ENCODE peak calls at places on chromosomes 13 and 19, in four cellular contexts. U is omental fat pad; B is C1 segment of cervical spinal cord; N is CD4-positive, alpha-beta memory T cell. D is an unnamed sample.

GRCh38 chr19:51103811-51104470 is 4.3 kb downstream of the CTU1 start:
- DNase-seq in N (no peak), B (no peak), U (no peak), D (no peak)

GRCh38 chr19:1247747-1248453 is 483 bp upstream of the MIDN start:
- DNase-seq in N (peak; percentile 72), B (no peak), U (no peak), D (peak; percentile 76)

GRCh38 chr13:44263920-44264610 is 109.6 kb upstream of the SERP2 start:
- DNase-seq in U (no peak), B (no peak), N (no peak), D (no peak)

GRCh38 chr13:67023088-67023893 is 206.8 kb downstream of the PCDH9 start:
- DNase-seq in U (no peak), N (no peak), B (no peak), D (no peak)

GRCh38 chr19:38993271-38993670 is 17.7 kb upstream of the FBXO17 start:
- DNase-seq in N (no peak), B (no peak), U (no peak), D (no peak)

GRCh38 chr19:35856001-35856400 is 710 bp upstream of the KIRREL2 start:
- DNase-seq in B (no peak), N (no peak), U (no peak), D (no peak)

GRCh38 chr13:96781141-96781540 is 213.1 kb downstream of the OXGR1 start:
- DNase-seq in B (no peak), N (no peak), U (no peak), D (no peak)

GRCh38 chr19:408441-409005 is 424 bp downstream of the C2CD4C start:
- DNase-seq in N (no peak), U (no peak), B (no peak), D (no peak)

GRCh38 chr13:60335531-60335930 is 61.5 kb upstream of the TDRD3 start:
- DNase-seq in B (no peak), U (no peak), N (no peak), D (no peak)

GRCh38 chr13:74409551-74409950 is 275.3 kb upstream of the KLF12 start:
- DNase-seq in U (no peak), N (no peak), B (no peak), D (no peak)

GRCh38 chr19:53907193-53907581 is 1.9 kb upstream of the CACNG7 start:
- DNase-seq in U (no peak), N (no peak), B (no peak), D (no peak)

GRCh38 chr19:46076951-46077814 is 36.4 kb upstream of the IGFL4 start:
- DNase-seq in B (no peak), U (no peak), N (no peak), D (no peak)

GRCh38 chr19:48715681-48716171 is 3.8 kb downstream of the MAMSTR start:
- DNase-seq in N (no peak), U (no peak), B (no peak), D (no peak)

GRCh38 chr13:50991624-50992610 is 82.3 kb downstream of the RNASEH2B start:
- DNase-seq in U (no peak), N (peak; percentile 3), B (no peak), D (peak; percentile 78)

GRCh38 chr13:73698859-73699258 is 435.3 kb downstream of the KLF12 start:
- DNase-seq in N (no peak), B (no peak), U (no peak), D (no peak)

GRCh38 chr19:15195987-15196682 is 4.7 kb downstream of the NOTCH3 start:
- DNase-seq in N (no peak), U (no peak), B (no peak), D (no peak)

GRCh38 chr19:44955500-44956439 is 590 bp downstream of the CLPTM1 start:
- DNase-seq in B (no peak), U (no peak), N (no peak), D (no peak)

GRCh38 chr13:94251801-94252200 is 227.7 kb downstream of the DCT start:
- DNase-seq in N (no peak), B (no peak), U (no peak), D (no peak)

GRCh38 chr19:43476606-43477005 is 11.2 kb upstream of the LYPD3 start:
- DNase-seq in B (no peak), U (no peak), N (no peak), D (no peak)